ENCODE peak calls at places on chromosome 1, in seven cellular contexts. E is activated T-cell treated with anti-CD3 and anti-CD28 coated beads, Interleukin-2, amount 50 U/mL, for 72 hours; A is MM.1S; W is LoVo; N is Calu3; T is BJ; G is AG10803. U is an unnamed sample.

GRCh38 chr1:7402548-7402850 is 368.6 kb upstream of the VAMP3 start:
- DNase-seq in E (no peak), A (no peak), W (no peak), N (no peak), T (no peak), G (no peak), U (no peak)

GRCh38 chr1:11731719-11732283 is 4.1 kb upstream of the AGTRAP start:
- DNase-seq in E (peak; percentile 14), A (no peak), W (peak; percentile 17), N (no peak), T (no peak), G (peak; percentile 54), U (no peak)

GRCh38 chr1:41365772-41366427 is 4.7 kb downstream of the FOXO6 start:
- DNase-seq in E (peak; percentile 27), A (no peak), W (no peak), N (no peak), T (no peak), G (no peak), U (no peak)

GRCh38 chr1:36008546-36009197 is 75.2 kb upstream of the TEKT2 start:
- DNase-seq in E (no peak), A (no peak), W (no peak), N (peak; percentile 46), T (peak; percentile 15), G (peak; percentile 34), U (no peak)

GRCh38 chr1:229863651-229864545 is 203.1 kb upstream of the GALNT2 start:
- DNase-seq in E (no peak), A (no peak), W (no peak), N (no peak), T (no peak), G (no peak), U (no peak)

GRCh38 chr1:223642155-223642689 is 23.3 kb downstream of the CAPN8 start:
- DNase-seq in E (no peak), A (no peak), W (no peak), N (no peak), T (no peak), G (no peak), U (no peak)

GRCh38 chr1:187680823-187681222 is 852.1 kb downstream of the PLA2G4A start:
- DNase-seq in E (no peak), A (no peak), W (no peak), N (no peak), T (no peak), G (peak; percentile 38), U (no peak)

GRCh38 chr1:159960721-159961381 is 6.8 kb upstream of the SLAMF9 start:
- DNase-seq in E (no peak), A (no peak), W (peak; percentile 94), N (peak; percentile 44), T (peak; percentile 88), G (peak; percentile 95), U (no peak)

GRCh38 chr1:201119826-201120225 is 7.2 kb downstream of the ASCL5 start:
- DNase-seq in E (no peak), A (no peak), W (no peak), N (no peak), T (no peak), G (peak; percentile 20), U (no peak)

GRCh38 chr1:69700770-69701169 is 133.0 kb downstream of the LRRC7 start:
- DNase-seq in E (no peak), A (peak; percentile 40), W (no peak), N (peak; percentile 60), T (no peak), G (peak; percentile 9), U (no peak)

GRCh38 chr1:12548279-12549105 is 69.5 kb downstream of the DHRS3 start:
- DNase-seq in E (no peak), A (no peak), W (no peak), N (no peak), T (no peak), G (no peak), U (no peak)

GRCh38 chr1:153494976-153495535 is 34.6 kb upstream of the S100A7 start:
- DNase-seq in E (peak; percentile 86), A (peak; percentile 67), W (peak; percentile 48), N (peak; percentile 91), T (no peak), G (peak; percentile 45), U (peak; percentile 99)

GRCh38 chr1:88655685-88656299 is 28.3 kb upstream of the PKN2 start:
- DNase-seq in E (no peak), A (peak; percentile 37), W (peak; percentile 23), N (no peak), T (peak; percentile 1), G (peak; percentile 31), U (no peak)

GRCh38 chr1:207822602-207823451 is 71.0 kb downstream of the CD46 start:
- DNase-seq in E (peak; percentile 70), A (peak; percentile 99), W (no peak), N (peak; percentile 94), T (no peak), G (peak; percentile 71), U (peak; percentile 68)

GRCh38 chr1:65725064-65725463 is 67.6 kb upstream of the PDE4B start:
- DNase-seq in E (no peak), A (no peak), W (no peak), N (no peak), T (no peak), G (no peak), U (no peak)

GRCh38 chr1:234779160-234779538 is 169.2 kb upstream of the IRF2BP2 start:
- DNase-seq in E (no peak), A (no peak), W (no peak), N (no peak), T (no peak), G (no peak), U (no peak)

GRCh38 chr1:29639741-29640427 is 403.6 kb downstream of the PTPRU start:
- DNase-seq in E (no peak), A (peak; percentile 7), W (peak; percentile 41), N (peak; percentile 79), T (no peak), G (peak; percentile 55), U (no peak)

GRCh38 chr1:226220473-226221189 is 2.8 kb upstream of the MIXL1 start:
- DNase-seq in E (no peak), A (no peak), W (no peak), N (no peak), T (no peak), G (no peak), U (no peak)

GRCh38 chr1:31705080-31705866 is 1.5 kb upstream of the COL16A1 start:
- DNase-seq in E (peak; percentile 90), A (peak; percentile 16), W (no peak), N (peak; percentile 35), T (no peak), G (peak; percentile 64), U (no peak)

GRCh38 chr1:5994713-5995621 is 2.7 kb upstream of the NPHP4 start:
- DNase-seq in E (peak; percentile 62), A (peak; percentile 77), W (no peak), N (no peak), T (no peak), G (no peak), U (no peak)

U was measured in omental fat pad.